ENCODE peak calls at places on chromosomes 1 and 21, in four cellular contexts. B is GM13977, Z is left lung, R is HCT116. U is an unnamed sample.

GRCh38 chr21:33849839-33850238 is 65.8 kb downstream of the ATP5PO start:
- DNase-seq in R (no peak), B (no peak), Z (no peak), U (no peak)

GRCh38 chr1:234619071-234619480 is 9.1 kb upstream of the IRF2BP2 start:
- DNase-seq in Z (no peak), R (no peak), B (no peak), U (no peak)

GRCh38 chr1:229952135-229952534 is 114.9 kb upstream of the GALNT2 start:
- DNase-seq in Z (no peak), B (no peak), R (no peak), U (no peak)

GRCh38 chr1:228149341-228150020 is at the start of gene GJC2:
- DNase-seq in Z (peak), B (no peak), R (no peak), U (no peak)

GRCh38 chr1:90948301-90948700 is 73.5 kb downstream of the ZNF644 start:
- DNase-seq in R (no peak), Z (no peak), B (no peak), U (no peak)

GRCh38 chr1:170929835-170930554 is 5.3 kb upstream of the MROH9 start:
- DNase-seq in Z (no peak), R (peak), B (peak), U (no peak)

GRCh38 chr1:6784560-6785317 is 515 bp upstream of the CAMTA1 start:
- DNase-seq in Z (peak), R (peak), B (peak), U (peak)

GRCh38 chr1:9867408-9868243 is 42.4 kb downstream of the CTNNBIP1 start:
- DNase-seq in B (peak), R (no peak), Z (peak), U (peak)

GRCh38 chr21:40752125-40752524 is 94.8 kb downstream of the DSCAM start:
- DNase-seq in R (no peak), Z (no peak), B (no peak), U (no peak)

GRCh38 chr21:41947596-41948403 is 6.0 kb downstream of the C2CD2 start:
- DNase-seq in R (no peak), B (no peak), Z (no peak), U (no peak)

DNA sequence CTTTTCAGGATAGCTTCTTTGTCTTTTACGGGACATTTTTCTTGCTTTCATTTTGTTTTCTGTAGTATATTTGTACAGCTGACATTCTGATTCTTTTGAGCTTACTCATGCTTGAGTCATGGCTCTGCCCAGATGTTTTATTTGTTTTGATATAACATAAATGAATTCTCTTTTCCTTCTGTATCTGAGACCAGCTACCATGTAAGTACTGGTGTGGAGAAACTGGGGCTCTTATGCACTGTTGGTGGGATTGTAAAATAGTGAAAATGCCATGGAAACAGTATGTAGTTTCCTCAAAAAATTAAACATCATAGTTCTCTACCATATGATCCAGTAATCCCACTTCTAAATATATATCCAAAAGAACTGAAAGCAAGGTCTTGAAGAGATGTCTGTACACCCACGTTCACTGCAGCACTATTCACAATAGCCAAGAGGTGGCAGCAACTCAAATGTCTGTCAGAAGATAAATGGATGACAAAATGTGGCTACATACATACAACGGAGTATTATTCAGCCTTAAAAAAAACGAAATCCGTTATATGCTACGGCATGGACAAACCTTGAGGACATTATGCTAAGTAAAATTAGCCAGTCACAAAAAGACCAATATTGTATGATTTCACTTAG is 61.4 kb downstream of the EIF2B3 start:
- DNase-seq in R (peak), Z (no peak), B (no peak), U (no peak)
- TF ChIP-seq CTCF in R (peak), Z (no peak), B (peak), U (no peak)

DNA sequence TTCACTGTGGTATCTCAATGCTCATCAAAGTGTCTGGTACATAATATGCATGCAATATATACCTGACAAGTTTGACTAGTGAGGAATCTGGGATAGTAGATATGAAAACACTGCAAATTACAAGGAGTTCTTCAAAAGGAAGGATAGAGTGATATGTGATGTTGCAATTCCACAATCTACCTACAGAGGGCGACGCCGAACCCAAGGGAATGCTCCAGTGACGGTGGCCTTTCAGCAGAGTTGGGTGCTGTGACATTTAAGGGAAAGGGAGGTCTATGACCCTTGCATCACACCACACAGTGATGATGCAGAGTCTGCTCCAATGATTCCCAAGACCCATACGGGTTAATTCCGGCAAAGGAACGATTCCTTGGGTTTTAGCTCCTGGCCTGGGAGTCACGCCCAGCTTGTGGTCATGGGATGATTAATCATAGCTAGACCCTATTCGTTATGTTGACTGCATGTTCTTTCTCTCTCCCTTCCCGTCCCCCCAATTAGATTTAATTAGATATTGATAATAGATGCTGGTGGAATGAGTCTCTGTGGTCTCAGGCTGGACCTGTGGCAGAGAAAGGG is 123.0 kb upstream of the IGSF21 start:
- DNase-seq in B (peak), Z (no peak), R (peak), U (no peak)
- TF ChIP-seq CTCF in B (peak), Z (peak), R (peak), U (no peak)

DNA sequence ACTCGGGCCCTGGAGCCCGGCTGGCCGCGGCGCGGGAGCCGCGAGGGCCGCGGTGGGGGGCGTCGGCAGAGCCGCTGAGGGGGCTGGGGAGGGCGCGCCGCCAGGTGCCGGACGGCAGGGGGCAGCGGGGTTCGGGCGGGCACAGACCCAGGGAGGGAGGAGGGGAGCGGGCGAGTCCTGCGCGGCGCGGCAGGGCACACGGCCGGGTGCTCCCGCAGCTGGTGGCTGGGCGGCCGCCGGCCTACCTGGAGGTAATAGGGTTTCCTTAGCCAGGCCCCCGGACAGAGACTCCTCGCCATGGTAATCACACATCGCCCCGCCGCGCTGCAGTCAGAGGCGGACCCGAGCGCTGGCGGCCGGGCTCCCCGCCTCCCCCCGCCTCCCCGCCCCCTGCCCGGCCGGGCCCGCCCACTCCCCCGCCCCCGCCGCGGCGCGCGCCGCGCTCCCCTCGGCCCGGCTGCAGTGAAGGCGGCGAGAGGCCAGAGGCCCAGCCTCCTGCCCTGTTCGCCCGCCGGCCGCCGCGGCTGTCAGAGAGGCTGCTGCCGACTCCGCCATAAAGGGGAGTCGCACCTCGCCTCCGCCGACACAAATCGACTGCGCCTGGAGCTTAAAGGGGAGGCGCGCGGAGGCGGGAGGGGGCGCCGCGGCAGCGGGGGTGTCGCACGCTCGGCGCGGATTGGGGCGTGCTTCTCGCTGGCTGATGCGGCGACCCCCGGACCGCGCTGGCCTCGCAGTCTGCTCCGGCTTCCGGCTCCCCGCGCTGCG is at the start of gene DIPK1A:
- DNase-seq in Z (peak), R (peak), B (peak), U (peak)
- TF ChIP-seq CTCF in Z (peak), R (no peak), B (peak), U (no peak)

DNA sequence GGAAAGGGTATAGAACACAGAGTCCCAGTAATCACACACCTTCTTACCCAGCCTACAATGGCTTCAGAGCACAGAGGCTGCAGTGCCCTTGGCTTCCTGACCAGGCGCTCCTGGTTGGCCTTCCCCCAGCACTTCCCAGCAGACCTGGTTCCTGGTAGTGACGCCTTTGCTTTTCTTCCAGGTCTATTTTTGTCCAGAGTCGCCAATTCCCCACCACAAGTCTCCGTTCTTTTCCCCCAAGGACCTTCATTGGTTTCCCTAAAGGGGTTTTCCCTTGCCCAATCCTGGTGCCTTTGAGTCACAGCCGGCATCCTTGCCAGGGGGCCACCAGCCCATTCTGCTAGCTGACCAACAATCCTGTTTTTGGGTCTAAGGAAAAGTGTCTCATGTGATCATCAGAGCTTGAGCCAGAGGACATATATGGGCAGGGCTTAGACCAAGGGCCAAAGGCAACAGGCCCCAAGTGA is 84.8 kb downstream of the KCNJ15 start:
- DNase-seq in Z (no peak), R (no peak), B (no peak), U (no peak)
- TF ChIP-seq CTCF in Z (no peak), R (no peak), B (no peak), U (no peak)

GRCh38 chr1:8165595-8166360 is 139.7 kb upstream of the ERRFI1 start:
- DNase-seq in R (no peak), Z (no peak), B (no peak), U (no peak)
- TF ChIP-seq CTCF in R (peak), Z (no peak), B (no peak), U (no peak)

DNA sequence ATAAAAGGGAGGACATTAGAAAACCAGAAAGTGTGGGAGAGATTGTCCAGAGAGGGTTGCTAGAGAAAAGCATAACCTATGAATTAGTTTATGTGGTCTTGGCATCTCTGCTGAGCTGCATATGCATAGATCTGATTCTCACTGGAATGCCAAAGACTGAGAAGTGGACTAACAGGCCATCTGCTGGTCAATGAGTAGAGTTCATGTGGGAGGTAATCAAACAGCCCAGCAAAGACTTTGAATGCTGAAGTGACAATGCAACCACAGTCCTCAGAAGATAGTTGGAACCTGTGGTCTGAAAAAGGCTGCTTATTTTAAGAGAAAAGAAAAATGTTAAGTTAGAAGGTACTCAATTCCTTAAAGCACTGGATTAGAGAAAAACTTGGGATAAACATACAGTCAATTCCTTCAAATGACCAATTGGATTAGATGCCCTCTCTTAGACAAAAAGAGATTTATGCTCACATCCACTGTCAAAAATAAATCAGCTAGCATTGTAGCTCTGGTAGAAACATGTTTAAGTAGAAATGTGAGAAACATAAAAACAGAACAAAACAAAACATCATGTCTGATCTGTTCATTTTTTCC is 382.8 kb downstream of the AMY1C start:
- DNase-seq in B (peak), R (no peak), Z (no peak), U (no peak)
- TF ChIP-seq CTCF in B (peak), R (no peak), Z (peak), U (no peak)

DNA sequence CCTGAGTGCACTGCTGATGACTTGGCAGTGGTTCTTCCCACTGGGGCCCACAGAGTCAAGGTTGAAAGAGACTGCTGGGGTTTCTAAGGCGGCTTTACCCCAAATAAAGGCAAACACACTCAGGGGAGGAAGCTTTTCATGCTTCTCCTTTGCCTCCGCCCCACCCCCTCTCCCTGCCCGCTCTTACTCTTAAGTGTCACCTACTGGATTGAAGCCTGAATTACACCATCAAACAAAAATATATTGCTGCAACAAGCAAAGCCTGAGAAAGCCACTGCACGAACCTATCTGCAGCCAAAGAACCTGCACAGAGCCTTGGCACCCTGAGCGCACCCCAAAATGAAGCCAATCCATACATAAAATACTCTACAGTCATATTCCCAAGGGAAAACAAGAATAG is 63.1 kb downstream of the PTGFR start:
- DNase-seq in B (no peak), Z (no peak), R (peak), U (no peak)
- TF ChIP-seq CTCF in B (no peak), Z (no peak), R (peak), U (no peak)

GRCh38 chr1:95534985-95535384 is 301.0 kb downstream of the RWDD3 start:
- DNase-seq in B (no peak), Z (peak), R (no peak), U (no peak)

DNA sequence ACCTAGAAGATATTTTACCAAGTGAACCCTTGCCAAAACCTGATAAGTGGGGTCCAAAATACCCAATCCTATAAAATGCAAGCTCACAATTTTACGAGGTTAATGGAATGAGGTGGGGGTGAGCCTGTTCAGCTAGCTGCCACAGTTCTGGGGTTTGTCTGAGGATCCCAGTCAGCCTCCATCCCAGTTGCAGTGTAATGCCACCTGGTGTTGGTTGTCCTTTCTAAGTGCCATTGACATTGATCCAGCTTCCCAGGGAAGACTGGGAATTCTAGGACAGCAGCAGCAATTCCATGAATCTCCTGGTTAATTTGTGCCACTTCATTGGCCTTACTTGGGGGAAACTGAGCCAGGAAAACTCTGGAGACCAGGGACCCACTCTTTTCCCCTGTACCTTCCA is 298.3 kb downstream of the RWDD3 start:
- DNase-seq in Z (no peak), B (no peak), R (no peak), U (no peak)
- TF ChIP-seq CTCF in Z (no peak), B (no peak), R (no peak), U (no peak)